ENCODE peak calls at places on chromosomes 13 and 19, in nine cellular contexts. G is neural progenitor cell; Q is stomach; K is heart right ventricle; U is mammary epithelial cell; X is left ventricle myocardium inferior; T is right lobe of liver; Y is CD8-positive, alpha-beta memory T cell; M is astrocyte of the spinal cord. J is an unnamed sample.

GRCh38 chr19:47417746-47418594 is 1.4 kb downstream of the MEIS3 start:
- DNase-seq in G (peak), Q (no peak), K (no peak), T (no peak), U (no peak), M (no peak), X (no peak), Y (no peak), J (peak)

GRCh38 chr19:35365303-35365702 is 5.6 kb upstream of the GPR42 start:
- DNase-seq in T (no peak), Y (no peak), K (no peak), G (no peak), U (no peak), X (no peak), M (no peak), Q (peak), J (no peak)

GRCh38 chr13:23672616-23673015 is 102.4 kb downstream of the TNFRSF19 start:
- DNase-seq in G (no peak), U (no peak), K (no peak), Q (no peak), X (no peak), M (peak), Y (no peak), T (no peak), J (no peak)

GRCh38 chr13:49657241-49657641 is 28.9 kb downstream of the ARL11 start:
- DNase-seq in X (no peak), Q (no peak), M (no peak), Y (no peak), G (peak), T (no peak), U (no peak), K (no peak), J (no peak)

GRCh38 chr19:40739030-40739839 is 11.0 kb downstream of the ACTMAP start:
- DNase-seq in K (no peak), U (no peak), M (no peak), G (no peak), Q (no peak), X (no peak), Y (no peak), T (no peak), J (no peak)

GRCh38 chr19:6271251-6271650 is 8.5 kb downstream of the MLLT1 start:
- DNase-seq in M (no peak), Q (no peak), U (no peak), G (no peak), K (no peak), X (no peak), T (no peak), Y (no peak), J (no peak)

GRCh38 chr19:48858984-48859710 is 9.3 kb downstream of the PLEKHA4 start:
- DNase-seq in M (no peak), Q (no peak), K (no peak), U (no peak), T (no peak), G (no peak), X (peak), Y (peak), J (no peak)

GRCh38 chr19:49210108-49210900 is 52.7 kb downstream of the TRPM4 start:
- DNase-seq in X (no peak), M (peak), Y (no peak), U (no peak), K (no peak), G (peak), T (peak), Q (no peak), J (peak)

GRCh38 chr13:89380101-89380500 is 1708.9 kb downstream of the SLITRK5 start:
- DNase-seq in T (no peak), X (no peak), Q (peak), Y (no peak), K (no peak), M (no peak), U (peak), G (no peak), J (peak)

GRCh38 chr13:31282741-31283455 is 83.1 kb downstream of the B3GLCT start:
- DNase-seq in Q (no peak), Y (no peak), T (no peak), M (peak), K (no peak), X (no peak), G (no peak), U (peak), J (peak)

GRCh38 chr19:18612772-18613588 is at the start of gene TMEM59L:
- DNase-seq in Q (no peak), T (no peak), Y (peak), M (no peak), U (no peak), G (peak), K (no peak), X (no peak), J (no peak)

GRCh38 chr19:46049597-46049996 is 8.8 kb upstream of the IGFL4 start:
- DNase-seq in Q (no peak), X (no peak), G (no peak), K (no peak), M (no peak), U (peak), Y (no peak), T (no peak), J (no peak)

GRCh38 chr19:17340302-17340870 is 3.0 kb downstream of the GTPBP3 start:
- DNase-seq in U (no peak), Q (peak), T (peak), M (no peak), Y (no peak), K (no peak), G (peak), X (no peak), J (peak)

GRCh38 chr13:22095794-22096193 is 424.9 kb downstream of the FGF9 start:
- DNase-seq in M (no peak), G (no peak), T (no peak), U (no peak), Q (no peak), Y (no peak), K (no peak), X (no peak), J (no peak)

GRCh38 chr19:1213391-1214286 is 8.1 kb downstream of the STK11 start:
- DNase-seq in Y (no peak), T (no peak), G (no peak), X (peak), Q (peak), M (peak), K (peak), U (peak), J (peak)

GRCh38 chr13:34941436-34941834 is 635 bp upstream of the NBEA start:
- DNase-seq in G (no peak), Y (no peak), K (no peak), T (no peak), X (no peak), M (no peak), Q (no peak), U (no peak), J (no peak)

GRCh38 chr19:23440207-23440606 is 44.9 kb upstream of the ZNF91 start:
- DNase-seq in U (no peak), K (no peak), G (no peak), Q (no peak), M (no peak), X (no peak), T (no peak), Y (no peak), J (no peak)

GRCh38 chr13:108924154-108924940 is 294.9 kb downstream of the MYO16 start:
- DNase-seq in Q (no peak), M (peak), Y (no peak), G (no peak), X (no peak), T (no peak), K (no peak), U (peak), J (peak)

GRCh38 chr19:913080-913748 is at the start of gene R3HDM4:
- DNase-seq in G (peak), T (peak), X (peak), Q (peak), M (no peak), K (peak), U (peak), Y (peak), J (peak)

GRCh38 chr19:55028757-55029156 is 9.3 kb downstream of the GP6 start:
- DNase-seq in Y (no peak), G (no peak), K (no peak), X (no peak), Q (no peak), M (no peak), U (no peak), T (no peak), J (no peak)

DNA sequence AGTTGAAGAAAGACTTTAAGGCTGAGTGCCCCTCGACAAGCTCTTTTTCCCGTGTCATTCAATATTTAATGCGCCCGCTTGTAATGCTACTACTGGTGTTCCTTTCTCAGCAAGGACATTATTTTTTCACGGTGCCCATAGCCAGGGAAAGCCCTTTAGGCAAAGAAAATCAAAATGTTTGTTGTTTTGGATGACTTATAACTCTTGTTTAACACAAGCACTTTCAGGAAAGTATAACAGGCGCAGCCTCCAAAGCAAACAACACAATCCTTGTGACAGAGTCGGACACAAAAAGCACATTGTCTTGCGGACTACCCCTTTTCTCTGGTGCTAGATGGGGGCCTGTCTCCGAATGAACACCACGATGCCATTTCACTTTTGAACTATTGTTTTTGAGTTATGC is 12.4 kb downstream of the ZIC5 start:
- DNase-seq in Q (peak), Y (no peak), G (peak), M (no peak), K (no peak), X (no peak), T (no peak), U (no peak), J (no peak)
- H3K4me3 ChIP-seq in Q (no peak), Y (no peak), G (peak), M (no peak), K (no peak), X (no peak), T (no peak), U (no peak), J (no peak)

GRCh38 chr13:29702912-29703351 is 107.4 kb upstream of the SLC7A1 start:
- DNase-seq in T (no peak), K (peak), X (peak), Q (no peak), M (peak), G (no peak), U (peak), Y (no peak), J (peak)
- H3K4me3 ChIP-seq in T (no peak), K (no peak), X (peak), Q (no peak), M (no peak), G (no peak), U (no peak), Y (no peak), J (no peak)

DNA sequence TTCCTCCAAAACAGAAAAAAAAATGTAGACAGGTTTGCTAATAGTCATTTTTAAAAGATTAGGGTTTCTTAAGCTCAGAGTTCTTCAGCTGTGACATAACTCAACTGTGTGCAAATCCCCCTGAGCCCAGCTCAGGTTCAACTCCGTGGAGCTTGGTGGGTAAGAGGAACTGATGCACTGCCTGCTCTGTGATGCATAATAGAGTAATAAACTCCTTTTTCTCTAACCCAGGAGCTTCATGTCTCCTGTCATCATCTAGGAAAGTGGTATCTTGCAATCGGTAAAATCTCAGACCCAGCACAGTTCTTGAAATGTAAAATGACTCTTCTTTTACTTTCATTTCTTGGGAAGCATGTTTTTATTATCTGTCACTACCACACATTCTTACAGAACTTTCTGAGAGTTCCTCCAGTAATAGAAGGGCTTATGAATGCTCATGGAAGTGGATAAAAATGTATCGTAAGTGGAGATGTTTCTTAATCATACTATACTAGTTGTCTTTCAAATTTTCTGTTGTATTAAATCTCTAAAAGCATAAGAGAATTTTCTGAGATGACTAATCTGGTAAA is 123.8 kb upstream of the PCDH9 start:
- DNase-seq in T (no peak), Q (no peak), U (no peak), Y (no peak), K (no peak), M (peak), X (no peak), G (no peak), J (no peak)
- H3K4me3 ChIP-seq in T (no peak), Q (no peak), U (no peak), Y (no peak), K (peak), M (peak), X (peak), G (no peak), J (no peak)

GRCh38 chr13:20831933-20832332 is 58.2 kb upstream of the EEF1AKMT1 start:
- DNase-seq in G (no peak), Q (no peak), K (no peak), Y (no peak), U (no peak), T (no peak), X (no peak), M (no peak), J (no peak)

GRCh38 chr13:20831254-20831653 is 57.5 kb upstream of the EEF1AKMT1 start:
- DNase-seq in K (no peak), T (no peak), M (no peak), G (no peak), U (no peak), X (no peak), Y (no peak), Q (no peak), J (no peak)

GRCh38 chr13:20826810-20827560 is 53.2 kb upstream of the EEF1AKMT1 start:
- DNase-seq in U (peak), X (no peak), M (peak), T (no peak), K (no peak), G (no peak), Y (no peak), Q (no peak), J (no peak)

GRCh38 chr13:20826301-20826700 is 52.5 kb upstream of the EEF1AKMT1 start:
- DNase-seq in Y (no peak), G (no peak), M (no peak), X (no peak), T (no peak), K (no peak), U (no peak), Q (no peak), J (no peak)

DNA sequence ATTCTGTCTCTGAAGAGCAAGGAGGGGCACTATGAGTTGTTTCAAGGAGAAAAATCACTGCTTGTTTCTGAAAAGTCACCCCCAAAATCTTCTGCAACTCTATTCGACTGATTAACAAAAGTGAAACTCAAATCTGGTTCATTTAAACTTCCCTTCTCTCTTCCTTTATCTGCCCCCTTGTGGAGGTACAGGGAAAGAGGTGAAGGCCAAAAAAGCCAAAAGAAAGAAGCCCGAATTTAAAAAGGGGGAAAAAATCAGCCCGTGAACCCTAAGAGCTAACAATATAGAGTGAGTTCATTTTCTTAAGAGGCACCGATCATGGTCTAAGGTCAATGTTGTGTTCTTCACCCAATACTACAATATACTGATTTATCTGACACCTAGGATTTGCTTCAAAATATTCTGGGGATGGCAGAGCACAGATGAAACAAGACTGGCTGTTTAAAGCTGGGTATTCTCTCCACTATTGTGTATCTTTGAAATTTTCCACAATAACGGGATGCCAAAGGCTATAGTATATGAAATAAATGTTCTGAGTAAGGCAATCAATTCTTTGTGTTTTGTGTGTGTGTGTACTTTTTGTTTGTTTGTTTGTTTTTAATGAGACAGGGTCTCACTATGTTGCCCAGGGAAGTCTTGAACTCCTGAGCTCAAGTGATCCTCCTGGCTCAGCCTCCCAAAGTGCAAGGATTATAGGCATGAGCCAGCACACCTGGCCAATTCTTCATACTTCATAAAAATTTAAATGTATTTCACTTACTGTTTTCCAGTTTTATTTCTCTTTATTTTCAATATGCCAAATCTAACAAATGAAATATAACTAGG is 55.0 kb upstream of the EEF1AKMT1 start:
- DNase-seq in T (no peak), Y (no peak), Q (no peak), M (peak), K (peak), X (no peak), U (peak), G (peak), J (peak)
- H3K4me3 ChIP-seq in T (no peak), Y (no peak), Q (no peak), M (no peak), K (peak), X (peak), U (peak), G (no peak), J (no peak)

DNA sequence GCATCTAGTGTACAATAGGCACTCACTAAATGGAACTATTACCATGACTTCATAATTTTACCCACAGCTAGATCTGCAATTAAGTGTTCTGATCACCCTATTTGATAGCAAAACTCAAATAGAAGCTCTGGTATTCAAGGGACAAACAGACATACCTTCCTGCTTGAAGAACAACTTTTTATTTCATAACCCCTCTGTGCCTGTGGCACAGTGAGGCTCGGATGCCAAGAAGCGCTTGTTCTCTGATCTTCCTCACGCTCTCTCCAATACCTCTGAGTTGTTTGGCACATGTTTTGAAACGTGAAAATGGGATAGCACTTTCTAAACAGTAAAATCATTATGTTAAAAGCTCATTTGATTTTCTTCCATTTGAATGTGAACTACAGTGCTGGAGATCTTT is 232.0 kb downstream of the KLF5 start:
- DNase-seq in X (no peak), T (no peak), Q (no peak), M (no peak), K (no peak), G (no peak), Y (no peak), U (no peak), J (peak)
- H3K4me3 ChIP-seq in X (no peak), T (no peak), Q (no peak), M (no peak), K (no peak), G (no peak), Y (no peak), U (no peak), J (no peak)

GRCh38 chr13:25933520-25933919 is 118.3 kb downstream of the SHISA2 start:
- DNase-seq in Q (no peak), U (no peak), G (no peak), K (no peak), X (no peak), M (no peak), Y (no peak), T (no peak), J (no peak)
- H3K4me3 ChIP-seq in Q (no peak), U (no peak), G (no peak), K (no peak), X (no peak), M (no peak), Y (no peak), T (no peak), J (no peak)

GRCh38 chr19:28869459-28869858 is 343.5 kb downstream of the UQCRFS1 start:
- DNase-seq in T (no peak), Q (no peak), K (no peak), G (no peak), Y (no peak), U (no peak), M (no peak), X (no peak), J (no peak)

GRCh38 chr19:28876604-28877123 is 336.3 kb downstream of the UQCRFS1 start:
- DNase-seq in T (no peak), Q (no peak), M (no peak), K (no peak), G (no peak), U (no peak), Y (no peak), X (no peak), J (no peak)

GRCh38 chr19:28871099-28871725 is 341.7 kb downstream of the UQCRFS1 start:
- DNase-seq in Q (no peak), X (no peak), T (no peak), G (no peak), K (no peak), Y (no peak), M (no peak), U (no peak), J (no peak)

GRCh38 chr19:28874742-28875141 is 338.2 kb downstream of the UQCRFS1 start:
- DNase-seq in M (no peak), Y (no peak), T (no peak), X (no peak), G (no peak), Q (no peak), K (no peak), U (no peak), J (no peak)

DNA sequence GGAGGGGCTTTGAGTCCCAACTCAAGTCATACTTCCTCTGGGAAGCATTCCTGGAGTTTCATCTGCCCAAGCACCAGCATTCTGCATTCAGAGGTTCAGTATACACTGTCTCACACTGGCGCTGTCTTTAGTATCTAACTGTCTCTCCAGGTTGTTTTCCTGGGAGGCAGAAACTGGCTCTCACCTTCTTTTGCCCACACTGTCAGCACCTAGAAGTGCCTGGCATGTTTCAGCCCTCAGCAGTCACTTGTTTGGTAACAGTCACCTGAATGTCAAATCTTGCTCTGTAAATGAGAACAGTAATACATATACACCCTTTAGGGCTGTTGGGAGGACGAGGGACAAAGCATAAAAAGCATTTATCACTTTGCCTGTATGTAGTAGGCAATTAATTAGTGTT is 339.6 kb downstream of the UQCRFS1 start:
- DNase-seq in Y (no peak), T (no peak), K (no peak), Q (no peak), U (no peak), X (no peak), M (no peak), G (no peak), J (no peak)
- H3K4me3 ChIP-seq in Y (no peak), T (no peak), K (no peak), Q (no peak), U (no peak), X (no peak), M (no peak), G (no peak), J (no peak)

DNA sequence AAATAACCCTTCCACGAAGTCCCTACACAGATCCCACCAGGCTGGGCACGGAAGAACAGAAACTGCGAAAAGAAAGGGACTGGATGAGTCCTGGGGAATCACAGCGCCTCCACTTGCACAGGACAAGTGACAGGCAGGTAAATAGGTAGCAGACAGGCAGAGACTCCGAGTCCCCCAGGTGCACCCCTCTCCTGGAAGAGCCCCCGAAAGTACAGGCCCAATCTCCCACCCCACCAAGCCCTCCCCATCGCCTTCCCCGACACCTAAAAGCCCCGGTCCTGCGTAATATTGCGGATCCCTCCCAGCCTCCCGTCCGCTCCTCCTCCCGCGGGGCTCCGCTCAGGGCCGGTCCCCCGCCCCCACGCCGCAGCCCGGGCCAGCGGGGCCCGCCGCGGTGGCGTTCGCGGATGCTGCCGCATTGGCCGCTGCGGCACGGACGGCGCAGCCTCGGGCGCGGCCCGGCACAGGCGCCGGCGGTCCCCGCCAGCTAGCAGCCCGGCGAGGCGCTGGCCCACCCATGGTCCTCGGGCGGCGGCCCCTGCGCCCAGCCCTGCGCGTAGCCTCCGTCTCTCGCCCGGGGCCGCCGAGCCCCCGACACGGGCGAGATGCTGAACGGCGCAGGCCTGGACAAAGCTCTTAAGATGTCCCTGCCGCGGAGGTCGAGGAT is at the start of gene ATP8A2:
- DNase-seq in T (no peak), G (peak), M (no peak), K (no peak), U (no peak), X (no peak), Y (no peak), Q (no peak), J (no peak)
- H3K4me3 ChIP-seq in T (no peak), G (peak), M (peak), K (peak), U (peak), X (peak), Y (no peak), Q (peak), J (peak)

J was measured in epithelial cell of esophagus.